ENCODE peak calls at places on chromosome 15, in nine cellular contexts. B, Z, F, Q, R, X, P, Y and U are unnamed samples.
A peak's percentile ranks its signal among the peaks of the same experiment; 100 is the strongest.

GRCh38 chr15:54094661-54095060 is 116.4 kb downstream of the UNC13C start:
- DNase-seq in B (no peak), Z (no peak), F (no peak), Q (no peak), R (no peak), X (no peak), P (no peak), Y (no peak), U (no peak)

GRCh38 chr15:29270169-29270955 is 740 bp upstream of the NSMCE3 start:
- DNase-seq in B (no peak), Z (no peak), F (peak; percentile 17), Q (no peak), R (no peak), X (no peak), P (no peak), Y (no peak), U (no peak)

GRCh38 chr15:57388199-57388863 is 12.0 kb downstream of the CGNL1 start:
- DNase-seq in B (peak; percentile 48), Z (peak; percentile 66), F (no peak), Q (no peak), R (no peak), X (no peak), P (no peak), Y (no peak), U (no peak)

GRCh38 chr15:90680371-90680935 is 36.7 kb upstream of the BLM start:
- DNase-seq in B (peak; percentile 56), Z (no peak), F (no peak), Q (no peak), R (peak; percentile 66), X (peak; percentile 81), P (no peak), Y (no peak), U (no peak)

GRCh38 chr15:95932141-95932540 is 398.4 kb upstream of the NR2F2 start:
- DNase-seq in B (no peak), Z (no peak), F (no peak), Q (no peak), R (no peak), X (no peak), P (no peak), Y (no peak), U (no peak)

GRCh38 chr15:25738171-25738792 is 124.8 kb downstream of the ATP10A start:
- DNase-seq in B (no peak), Z (no peak), F (no peak), Q (no peak), R (no peak), X (no peak), P (no peak), Y (no peak), U (peak; percentile 46)

GRCh38 chr15:52334491-52335160 is 39.0 kb upstream of the MYO5C start:
- DNase-seq in B (no peak), Z (no peak), F (no peak), Q (no peak), R (no peak), X (no peak), P (no peak), Y (no peak), U (no peak)

GRCh38 chr15:66936115-66936863 is 129.1 kb upstream of the SMAD3 start:
- DNase-seq in B (no peak), Z (peak; percentile 87), F (peak; percentile 51), Q (no peak), R (no peak), X (peak; percentile 44), P (no peak), Y (no peak), U (no peak)

DNA sequence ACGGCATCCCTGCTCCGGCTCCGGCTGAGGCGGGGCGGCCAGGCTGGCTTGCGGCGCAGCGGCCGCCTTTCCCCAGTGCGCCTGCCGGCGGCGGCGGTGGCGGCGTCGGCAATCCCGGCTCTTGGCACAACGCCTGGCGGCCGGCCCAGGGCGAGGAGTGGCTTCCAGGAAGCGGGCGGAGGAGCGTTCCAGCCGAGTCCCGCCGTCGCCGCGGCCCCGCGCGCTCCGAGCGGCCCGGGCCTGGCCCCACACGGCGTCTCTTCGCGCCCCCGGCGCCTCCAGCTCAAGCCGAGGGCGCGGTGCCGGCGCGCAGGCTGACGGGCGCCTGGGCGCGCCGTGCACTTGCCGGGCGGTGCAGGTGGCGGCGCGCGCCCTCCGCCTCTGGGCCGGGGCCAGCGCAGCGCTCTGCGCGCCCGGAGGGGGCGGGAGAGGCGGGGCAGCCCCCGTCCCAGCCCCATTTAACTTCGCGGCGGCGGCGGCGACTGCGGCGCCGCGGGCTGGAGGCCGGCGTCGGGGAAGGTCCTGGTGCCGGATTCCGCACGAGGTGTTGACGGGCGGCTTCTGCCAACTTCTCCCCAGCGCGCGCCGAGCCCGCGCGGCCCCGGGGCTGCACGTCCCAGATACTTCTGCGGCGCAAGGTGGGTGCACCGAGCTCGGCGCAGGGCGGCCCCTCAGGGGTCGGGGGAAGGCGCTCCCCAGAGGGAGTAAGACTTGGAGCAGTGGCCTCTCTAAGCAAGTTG is at the start of gene ADAMTSL3:
- DNase-seq in B (peak; percentile 65), Z (peak; percentile 90), F (peak; percentile 68), Q (peak; percentile 81), R (peak; percentile 86), X (no peak), P (no peak), Y (peak; percentile 81), U (peak; percentile 96)
- H3K4me3 ChIP-seq in B (no peak within 1 kb of the TSS), Z (peak within 1 kb of the TSS; percentile 21), F (peak within 1 kb of the TSS; percentile 66), Q (peak within 1 kb of the TSS; percentile 59), R (peak within 1 kb of the TSS; percentile 48), X (no peak within 1 kb of the TSS), P (no peak within 1 kb of the TSS), Y (peak within 1 kb of the TSS; percentile 67), U (peak within 1 kb of the TSS; percentile 42)

GRCh38 chr15:74784426-74784825 is 2.5 kb downstream of the CSK start:
- DNase-seq in B (no peak), Z (no peak), F (no peak), Q (no peak), R (no peak), X (no peak), P (no peak), Y (no peak), U (no peak)

GRCh38 chr15:74783808-74784175 is 1.9 kb downstream of the CSK start:
- DNase-seq in B (no peak), Z (no peak), F (no peak), Q (no peak), R (no peak), X (no peak), P (no peak), Y (no peak), U (no peak)

GRCh38 chr15:74785716-74786032 is 3.8 kb downstream of the CSK start:
- DNase-seq in B (no peak), Z (no peak), F (no peak), Q (no peak), R (no peak), X (no peak), P (no peak), Y (no peak), U (no peak)

GRCh38 chr15:74786659-74787165 is 4.8 kb downstream of the CSK start:
- DNase-seq in B (no peak), Z (no peak), F (no peak), Q (no peak), R (peak; percentile 78), X (no peak), P (no peak), Y (no peak), U (no peak)

GRCh38 chr15:74784854-74785715 is 3.2 kb downstream of the CSK start:
- DNase-seq in B (no peak), Z (no peak), F (no peak), Q (no peak), R (no peak), X (no peak), P (no peak), Y (no peak), U (no peak)
- H3K4me3 ChIP-seq in B (no peak overlapping the region), Z (no peak overlapping the region), F (no peak overlapping the region), Q (peak overlapping the region; percentile 77), R (no peak overlapping the region), X (no peak overlapping the region), P (peak overlapping the region; percentile 85), Y (peak overlapping the region; percentile 84), U (peak overlapping the region; percentile 90)

GRCh38 chr15:76976572-76977270 is 18.2 kb upstream of the PSTPIP1 start:
- DNase-seq in B (no peak), Z (no peak), F (no peak), Q (no peak), R (peak; percentile 17), X (no peak), P (no peak), Y (no peak), U (no peak)

GRCh38 chr15:76973362-76973743 is 21.6 kb upstream of the PSTPIP1 start:
- DNase-seq in B (no peak), Z (no peak), F (no peak), Q (peak; percentile 60), R (peak; percentile 82), X (no peak), P (peak; percentile 20), Y (no peak), U (no peak)

GRCh38 chr15:76973906-76974305 is 21.0 kb upstream of the PSTPIP1 start:
- DNase-seq in B (no peak), Z (no peak), F (no peak), Q (no peak), R (no peak), X (no peak), P (no peak), Y (no peak), U (no peak)

GRCh38 chr15:76974456-76975083 is 20.4 kb upstream of the PSTPIP1 start:
- DNase-seq in B (no peak), Z (no peak), F (no peak), Q (no peak), R (no peak), X (no peak), P (no peak), Y (no peak), U (no peak)

GRCh38 chr15:76972420-76973361 is 22.2 kb upstream of the PSTPIP1 start:
- DNase-seq in B (peak; percentile 73), Z (no peak), F (peak; percentile 65), Q (no peak), R (peak; percentile 79), X (no peak), P (no peak), Y (no peak), U (peak; percentile 50)
- H3K4me3 ChIP-seq in B (no peak overlapping the region), Z (no peak overlapping the region), F (peak overlapping the region; percentile 21), Q (no peak overlapping the region), R (no peak overlapping the region), X (no peak overlapping the region), P (no peak overlapping the region), Y (peak overlapping the region; percentile 22), U (no peak overlapping the region)

GRCh38 chr15:78050441-78050809 is 27.1 kb downstream of the TBC1D2B start:
- DNase-seq in B (no peak), Z (no peak), F (no peak), Q (no peak), R (no peak), X (no peak), P (no peak), Y (no peak), U (no peak)

GRCh38 chr15:78049691-78050440 is 27.6 kb downstream of the TBC1D2B start:
- DNase-seq in B (no peak), Z (peak; percentile 79), F (no peak), Q (peak; percentile 53), R (no peak), X (no peak), P (no peak), Y (no peak), U (no peak)

GRCh38 chr15:78052545-78052944 is 25.0 kb downstream of the TBC1D2B start:
- DNase-seq in B (no peak), Z (no peak), F (no peak), Q (no peak), R (no peak), X (no peak), P (no peak), Y (no peak), U (no peak)

GRCh38 chr15:78050851-78051250 is 26.7 kb downstream of the TBC1D2B start:
- DNase-seq in B (no peak), Z (no peak), F (no peak), Q (no peak), R (no peak), X (no peak), P (no peak), Y (no peak), U (no peak)

DNA sequence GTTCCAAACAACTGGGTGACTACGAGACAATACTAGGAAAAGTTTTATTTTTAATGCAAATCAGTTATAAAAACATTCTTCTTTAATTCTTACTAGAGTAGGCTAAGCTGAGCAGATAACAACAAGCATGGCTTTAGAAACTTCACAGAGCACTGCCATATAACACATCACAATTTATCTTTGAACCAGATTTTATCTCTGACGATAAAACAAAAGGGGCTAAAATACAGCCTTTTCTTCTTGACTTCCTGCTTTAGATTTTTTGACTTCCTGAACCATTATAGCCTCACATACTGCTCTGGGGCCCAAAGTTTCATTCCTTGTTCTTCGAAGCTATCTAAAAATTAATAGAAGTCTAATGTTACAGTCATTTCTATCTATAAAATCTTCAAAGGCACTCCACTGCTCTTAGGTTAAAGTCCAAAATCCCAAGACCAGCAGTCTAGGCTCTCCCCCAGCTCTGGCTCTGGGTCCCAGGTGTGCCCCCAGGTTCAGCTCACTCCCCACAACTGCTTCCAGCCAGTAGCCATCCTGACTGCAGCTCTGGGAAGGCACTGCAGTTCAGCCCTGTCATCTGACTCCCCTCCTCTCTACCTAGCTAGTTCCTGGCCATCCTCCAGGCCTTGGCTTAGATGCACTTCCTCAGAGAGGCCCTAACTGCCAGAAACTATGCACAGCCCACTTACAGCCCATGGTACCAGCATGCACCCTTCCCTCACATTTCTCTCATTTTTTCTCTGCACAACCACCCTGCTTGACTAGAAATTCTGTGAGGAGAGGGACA is 25.7 kb downstream of the TBC1D2B start:
- DNase-seq in B (peak; percentile 60), Z (no peak), F (no peak), Q (no peak), R (no peak), X (no peak), P (no peak), Y (peak; percentile 77), U (no peak)
- H3K4me3 ChIP-seq in B (no peak overlapping the region), Z (no peak overlapping the region), F (no peak overlapping the region), Q (no peak overlapping the region), R (no peak overlapping the region), X (no peak overlapping the region), P (peak overlapping the region; percentile 66), Y (no peak overlapping the region), U (no peak overlapping the region)